ENCODE peak calls at places on chromosomes 4 and X, in seven cellular contexts. T is endodermal cell; S is CD8-positive, alpha-beta T cell; M is K562; R is neural progenitor cell; O is transverse colon; U is DND-41. K is an unnamed sample.

GRCh38 chr4:98938386-98938785 is 9.5 kb upstream of the EIF4E start:
- DNase-seq in T (no peak), S (no peak), M (no peak), R (no peak), O (no peak), U (no peak), K (no peak)

GRCh38 chrX:121231566-121232358 is 184.4 kb downstream of the GLUD2 start:
- DNase-seq in T (no peak), S (no peak), M (no peak), R (no peak), O (no peak), U (no peak), K (no peak)

GRCh38 chr4:122500852-122501501 is 44.5 kb upstream of the IL2 start:
- DNase-seq in T (no peak), S (no peak), M (no peak), R (no peak), O (no peak), U (no peak), K (no peak)

GRCh38 chrX:63918611-63919010 is 133.6 kb upstream of the ARHGEF9 start:
- DNase-seq in T (peak), S (no peak), M (no peak), R (peak), O (no peak), U (no peak), K (peak)

GRCh38 chrX:65866762-65867161 is 173.1 kb downstream of the VSIG4 start:
- DNase-seq in T (no peak), S (no peak), M (no peak), R (no peak), O (no peak), U (no peak), K (no peak)

GRCh38 chrX:13994104-13994503 is 35.6 kb downstream of the GEMIN8 start:
- DNase-seq in T (no peak), S (no peak), M (no peak), R (no peak), O (no peak), U (no peak), K (no peak)

GRCh38 chr4:69760455-69760854 is at the start of gene SULT1B1:
- DNase-seq in T (no peak), S (peak), M (no peak), R (no peak), O (peak), U (peak), K (no peak)

GRCh38 chrX:84729809-84730208 is 227.6 kb upstream of the HDX start:
- DNase-seq in T (peak), S (no peak), M (peak), R (peak), O (no peak), U (peak), K (peak)

GRCh38 chr4:158179465-158179864 is 6.6 kb upstream of the GASK1B start:
- DNase-seq in T (no peak), S (no peak), M (no peak), R (no peak), O (no peak), U (no peak), K (no peak)

GRCh38 chr4:73978886-73979285 is 2.9 kb downstream of the PF4 start:
- DNase-seq in T (no peak), S (no peak), M (no peak), R (no peak), O (no peak), U (no peak), K (no peak)

GRCh38 chr4:95857761-95858160 is 17.9 kb downstream of the PDHA2 start:
- DNase-seq in T (no peak), S (no peak), M (no peak), R (no peak), O (no peak), U (no peak), K (no peak)

GRCh38 chr4:3689576-3690551 is 76.3 kb upstream of the ADRA2C start:
- DNase-seq in T (no peak), S (no peak), M (no peak), R (no peak), O (no peak), U (no peak), K (no peak)

GRCh38 chrX:52988985-52989917 is 30.9 kb upstream of the FAM156A start:
- DNase-seq in T (no peak), S (peak), M (no peak), R (no peak), O (no peak), U (no peak), K (no peak)

GRCh38 chr4:18954538-18954937 is 933.0 kb upstream of the LCORL start:
- DNase-seq in T (no peak), S (no peak), M (no peak), R (no peak), O (no peak), U (no peak), K (no peak)

GRCh38 chrX:56113785-56114436 is 118.2 kb upstream of the KLF8 start:
- DNase-seq in T (peak), S (no peak), M (no peak), R (peak), O (no peak), U (no peak), K (no peak)

GRCh38 chrX:69027181-69028005 is 137.9 kb downstream of the PJA1 start:
- DNase-seq in T (peak), S (no peak), M (no peak), R (no peak), O (no peak), U (no peak), K (no peak)

GRCh38 chr4:156950950-156951349 is 20.6 kb downstream of the PDGFC start:
- DNase-seq in T (no peak), S (no peak), M (no peak), R (no peak), O (no peak), U (no peak), K (no peak)

GRCh38 chr4:41678086-41678485 is 70.4 kb downstream of the PHOX2B start:
- DNase-seq in T (no peak), S (no peak), M (no peak), R (no peak), O (no peak), U (no peak), K (no peak)

GRCh38 chr4:81620442-81620841 is 148.7 kb upstream of the RASGEF1B start:
- DNase-seq in T (no peak), S (no peak), M (no peak), R (no peak), O (no peak), U (no peak), K (no peak)

GRCh38 chr4:3772632-3773031 is 6.4 kb downstream of the ADRA2C start:
- DNase-seq in T (no peak), S (no peak), M (no peak), R (no peak), O (no peak), U (no peak), K (no peak)

GRCh38 chrX:131068945-131069719 is 11.0 kb downstream of the ARHGAP36 start:
- DNase-seq in T (peak), S (no peak), M (peak), R (peak), O (no peak), U (no peak), K (peak)

DNA sequence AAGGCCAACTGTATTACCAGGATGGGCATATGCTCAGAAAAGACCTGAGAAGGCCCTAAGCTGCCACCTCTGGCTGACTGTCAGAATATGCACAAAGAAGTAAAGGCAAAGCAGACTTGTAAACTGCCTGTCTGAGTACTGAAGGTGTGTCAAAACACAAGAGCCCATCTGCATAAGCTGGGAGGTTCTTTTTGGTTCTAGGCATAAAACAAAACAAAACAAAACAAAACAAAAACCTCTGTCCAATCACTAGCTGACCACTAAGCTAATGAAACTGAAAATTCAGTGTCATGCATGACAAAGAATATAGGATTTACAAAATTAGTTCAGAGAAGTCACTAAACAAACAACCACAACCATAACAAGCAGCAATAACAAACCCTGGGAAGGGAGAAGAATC is 20.6 kb downstream of the SH3D19 start:
- DNase-seq in T (peak), S (no peak), M (no peak), R (no peak), O (no peak), U (no peak), K (no peak)
- TF ChIP-seq CTCF in T (no peak), S (no peak), M (no peak), R (no peak), O (no peak), U (no peak), K (no peak)

GRCh38 chrX:132491191-132491590 is 2.4 kb upstream of the MBNL3 start:
- DNase-seq in T (no peak), S (no peak), M (no peak), R (no peak), O (peak), U (peak), K (no peak)
- TF ChIP-seq CTCF in T (peak), S (no peak), M (no peak), R (no peak), O (peak), U (peak), K (no peak)

DNA sequence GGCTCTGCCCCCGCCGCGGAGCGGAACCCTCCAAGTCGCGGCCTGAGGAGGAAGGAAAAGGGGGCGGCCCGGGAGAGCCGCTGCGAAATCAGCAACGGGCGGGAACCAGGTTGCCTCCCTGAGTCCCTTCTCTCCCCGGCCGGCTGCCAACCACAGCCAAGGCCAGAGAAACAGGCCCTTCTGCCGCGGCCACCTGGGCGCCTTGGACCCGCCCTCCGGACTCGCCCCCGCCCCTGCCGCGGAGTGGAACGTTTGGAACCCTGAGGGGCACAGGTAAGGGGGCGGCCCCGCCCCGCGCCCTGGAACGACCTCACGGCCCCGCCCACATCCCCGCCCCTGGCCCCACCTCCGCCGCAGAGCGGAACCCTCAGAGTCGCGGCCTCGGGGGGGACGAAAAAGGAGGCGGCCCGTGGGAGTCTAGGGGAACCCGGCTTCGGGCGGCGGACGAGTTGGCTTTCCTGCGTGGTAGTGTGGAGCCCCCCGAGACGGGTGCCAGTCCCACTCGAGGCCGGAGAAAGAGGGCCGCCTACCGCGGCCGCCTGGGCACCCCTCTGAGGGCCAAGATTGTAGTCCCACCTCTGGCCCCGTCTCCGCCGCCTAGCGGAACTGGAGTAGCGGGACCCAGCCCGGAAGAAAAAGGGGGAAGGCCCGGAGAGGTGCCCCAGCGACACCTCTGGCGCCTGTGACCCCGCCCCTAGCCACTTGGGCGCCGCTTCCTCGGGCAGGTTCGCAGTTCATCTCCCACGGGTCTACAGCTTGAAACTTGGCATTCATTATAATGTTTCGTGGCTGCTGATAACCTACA is 669 bp upstream of the PHKA2 start:
- DNase-seq in T (peak), S (peak), M (peak), R (peak), O (peak), U (peak), K (peak)
- TF ChIP-seq CTCF in T (peak), S (peak), M (peak), R (peak), O (peak), U (no peak), K (peak)

DNA sequence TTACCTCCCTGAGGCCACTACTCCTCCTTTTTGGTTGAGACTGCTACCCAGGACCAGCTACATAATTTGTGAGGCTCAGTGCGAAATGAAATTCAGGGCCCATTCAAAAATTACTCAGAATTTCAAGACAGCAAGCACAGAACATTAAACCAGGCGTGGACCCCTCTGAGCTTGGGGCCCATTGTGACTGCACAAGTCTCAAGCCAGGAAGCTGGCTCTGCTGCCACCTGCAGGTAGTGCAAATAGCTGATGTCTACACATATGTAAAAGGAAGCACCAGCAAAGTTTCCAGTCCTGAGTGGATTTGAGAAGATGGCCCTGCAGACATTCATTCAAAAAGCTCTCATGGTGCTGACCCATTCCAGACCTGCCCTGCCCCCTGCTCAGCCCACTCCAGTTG is 213.4 kb upstream of the LNX1 start:
- DNase-seq in T (peak), S (no peak), M (peak), R (peak), O (peak), U (peak), K (no peak)
- TF ChIP-seq CTCF in T (peak), S (no peak), M (peak), R (peak), O (peak), U (peak), K (peak)

K was measured in endothelial cell.